ENCODE peak calls at places on chromosomes 2 and 18, in four cellular contexts. I is CD8-positive, alpha-beta T cell; D is body of pancreas; U is uterus. T is an unnamed sample.

GRCh38 chr2:36356990-36357505 is 1.5 kb downstream of the CRIM1 start:
- DNase-seq in I (no peak), D (peak; percentile 11), U (peak; percentile 40), T (no peak)

GRCh38 chr2:64225491-64225890 is 81.3 kb upstream of the PELI1 start:
- DNase-seq in I (no peak), D (no peak), U (no peak), T (no peak)

GRCh38 chr18:21968334-21968733 is 201.1 kb upstream of the GATA6 start:
- DNase-seq in I (no peak), D (peak; percentile 13), U (no peak), T (no peak)

GRCh38 chr2:41736105-41736567 is 311.7 kb upstream of the PKDCC start:
- DNase-seq in I (no peak), D (no peak), U (no peak), T (no peak)

GRCh38 chr2:109232909-109233308 is 103.9 kb downstream of the SH3RF3 start:
- DNase-seq in I (no peak), D (no peak), U (no peak), T (no peak)

GRCh38 chr2:151826737-151827157 is 1.5 kb downstream of the ARL5A start:
- DNase-seq in I (no peak), D (no peak), U (no peak), T (no peak)

GRCh38 chr2:10083692-10084566 is 3.7 kb upstream of the CYS1 start:
- DNase-seq in I (no peak), D (no peak), U (no peak), T (no peak)

GRCh38 chr2:230018153-230018552 is 50.6 kb downstream of the SLC16A14 start:
- DNase-seq in I (no peak), D (no peak), U (no peak), T (no peak)

GRCh38 chr2:218886461-218886947 is 5.9 kb downstream of the WNT10A start:
- DNase-seq in I (no peak), D (no peak), U (no peak), T (no peak)

GRCh38 chr2:202429164-202429980 is 53.2 kb downstream of the BMPR2 start:
- DNase-seq in I (no peak), D (no peak), U (no peak), T (no peak)

GRCh38 chr2:177669625-177670330 is 277.2 kb downstream of the AGPS start:
- DNase-seq in I (no peak), D (no peak), U (no peak), T (no peak)

GRCh38 chr18:11040823-11041712 is 108.3 kb downstream of the PIEZO2 start:
- DNase-seq in I (no peak), D (peak; percentile 60), U (peak; percentile 20), T (peak; percentile 50)

GRCh38 chr2:1687254-1687653 is 57.1 kb downstream of the PXDN start:
- DNase-seq in I (no peak), D (no peak), U (no peak), T (peak; percentile 19)

GRCh38 chr2:224039080-224039769 is at the start of gene SERPINE2:
- DNase-seq in I (peak; percentile 52), D (peak; percentile 30), U (peak; percentile 18), T (no peak)

GRCh38 chr2:149204686-149205085 is 125.7 kb upstream of the LYPD6 start:
- DNase-seq in I (no peak), D (no peak), U (no peak), T (no peak)

GRCh38 chr2:28359222-28360065 is 33.2 kb upstream of the FOSL2 start:
- DNase-seq in I (peak; percentile 81), D (peak; percentile 30), U (no peak), T (peak; percentile 70)

GRCh38 chr2:73205611-73206010 is 3.2 kb downstream of the NOTO start:
- DNase-seq in I (no peak), D (no peak), U (no peak), T (peak; percentile 3)

GRCh38 chr2:68196120-68196716 is 38.5 kb downstream of the PNO1 start:
- DNase-seq in I (no peak), D (peak; percentile 60), U (peak; percentile 51), T (no peak)

GRCh38 chr2:70643715-70644114 is 90.1 kb upstream of the TGFA start:
- DNase-seq in I (no peak), D (peak; percentile 33), U (no peak), T (no peak)

GRCh38 chr2:88190808-88191721 is 20.9 kb downstream of the THNSL2 start:
- DNase-seq in I (no peak), D (peak; percentile 58), U (no peak), T (peak; percentile 13)
- TF ChIP-seq CTCF in I (peak; percentile 35), D (peak; percentile 57), U (peak; percentile 8), T (peak; percentile 65)

DNA sequence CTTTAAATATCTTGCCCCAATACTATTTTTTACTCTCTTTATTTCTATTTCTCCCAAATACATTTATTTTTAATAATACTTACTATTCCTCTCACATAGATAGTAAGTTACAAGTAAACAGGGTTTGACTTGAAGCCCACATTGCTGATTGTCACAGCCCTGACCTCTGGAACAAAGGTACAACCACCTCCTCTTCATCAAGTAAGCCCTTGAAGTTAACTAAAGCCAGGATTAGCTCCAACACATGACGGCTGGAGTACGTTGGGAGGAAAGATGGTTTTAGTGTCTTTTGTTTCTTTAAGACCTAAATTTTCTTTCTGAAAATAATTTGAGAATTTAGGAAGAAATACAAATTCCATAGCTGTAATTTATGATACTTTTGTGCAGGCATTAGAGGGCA is 951 bp downstream of the MYOM1 start:
- DNase-seq in I (no peak), D (peak; percentile 23), U (no peak), T (no peak)
- H3K4me3 ChIP-seq in I (no peak overlapping the region), D (no peak overlapping the region), U (peak overlapping the region; percentile 20), T (no peak overlapping the region)

DNA sequence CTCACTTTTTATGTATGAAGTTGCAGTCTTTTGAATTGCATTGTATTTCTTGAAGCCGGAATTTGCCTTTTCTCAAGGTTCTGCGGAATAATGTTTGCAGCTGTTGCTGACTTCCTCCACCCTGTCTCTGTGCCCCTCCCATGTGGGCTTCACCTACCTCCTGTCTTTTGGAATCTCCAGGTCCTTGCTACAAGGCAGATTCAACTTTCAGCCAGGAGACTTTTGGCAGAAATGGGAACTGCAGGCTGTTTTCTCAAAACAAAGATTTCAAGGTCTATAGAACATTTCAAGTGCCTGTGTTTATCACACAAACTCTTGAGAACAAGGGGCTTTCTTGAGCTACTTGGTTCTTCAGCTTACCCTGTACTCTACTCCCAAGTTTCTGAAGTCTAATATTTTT is 25.6 kb downstream of the ZNF236 start:
- DNase-seq in I (no peak), D (no peak), U (no peak), T (no peak)
- TF ChIP-seq CTCF in I (no peak), D (no peak), U (no peak), T (peak; percentile 37)

DNA sequence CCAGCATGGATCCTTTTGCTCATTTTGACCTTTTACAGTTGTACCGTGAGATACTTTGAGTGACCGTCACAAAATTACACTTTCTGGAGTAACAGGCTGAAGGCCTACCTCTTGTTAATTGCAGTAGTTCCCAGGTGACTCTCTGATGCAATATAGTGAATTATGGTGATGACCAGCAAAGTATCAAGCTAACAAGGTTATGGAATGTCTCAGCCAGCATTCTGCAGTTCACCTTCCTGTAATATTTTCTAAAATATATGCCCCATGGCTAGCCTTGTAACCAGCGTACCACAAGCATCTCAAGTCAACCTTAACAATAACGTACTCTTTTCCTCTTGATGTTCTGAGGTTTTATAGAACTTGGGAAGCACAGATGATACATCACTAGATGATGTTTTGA is 234.7 kb downstream of the LTBP1 start:
- DNase-seq in I (no peak), D (no peak), U (no peak), T (no peak)
- H3K4me3 ChIP-seq in I (no peak overlapping the region), D (no peak overlapping the region), U (no peak overlapping the region), T (no peak overlapping the region)

GRCh38 chr18:9826666-9827065 is 59.1 kb upstream of the TXNDC2 start:
- DNase-seq in I (no peak), D (no peak), U (no peak), T (no peak)
- TF ChIP-seq CTCF in I (no peak), D (no peak), U (no peak), T (no peak)

DNA sequence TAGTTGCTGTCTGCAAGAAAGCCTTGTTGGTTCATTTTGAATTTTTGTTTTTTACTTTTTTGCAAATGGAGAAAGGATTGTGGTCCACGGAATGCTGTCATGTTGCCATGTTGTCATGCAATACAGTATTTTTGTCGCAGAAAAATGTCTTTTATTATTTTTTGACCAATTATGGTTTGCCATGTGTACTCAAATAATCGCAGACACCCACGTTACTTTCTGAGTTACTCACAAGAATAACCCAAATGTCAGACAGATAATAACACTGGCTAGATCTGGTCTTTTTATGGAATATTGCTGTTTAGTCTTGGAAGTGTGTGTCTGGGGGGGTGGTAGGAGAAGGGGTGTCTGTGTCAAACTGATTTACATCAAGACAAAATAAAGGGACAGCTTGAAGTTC is 188.9 kb downstream of the LTBP1 start:
- DNase-seq in I (no peak), D (no peak), U (no peak), T (no peak)
- H3K4me3 ChIP-seq in I (no peak overlapping the region), D (no peak overlapping the region), U (peak overlapping the region; percentile 17), T (peak overlapping the region; percentile 63)

GRCh38 chr2:170771049-170771937 is 1.1 kb downstream of the ERICH2 start:
- DNase-seq in I (peak; percentile 24), D (no peak), U (no peak), T (no peak)
- TF ChIP-seq CTCF in I (no peak), D (no peak), U (no peak), T (no peak)

GRCh38 chr2:104701471-104701911 is 152.4 kb upstream of the POU3F3 start:
- DNase-seq in I (no peak), D (no peak), U (no peak), T (no peak)
- H3K4me3 ChIP-seq in I (no peak overlapping the region), D (no peak overlapping the region), U (no peak overlapping the region), T (no peak overlapping the region)

GRCh38 chr2:235170536-235171510 is 219.0 kb downstream of the SH3BP4 start:
- DNase-seq in I (no peak), D (peak; percentile 17), U (no peak), T (peak; percentile 50)
- TF ChIP-seq CTCF in I (no peak), D (no peak), U (no peak), T (peak; percentile 40)